ENCODE peak calls at places on chromosome 15, in four cellular contexts. M is H9, R is IMR-90, Y is H1. E is an unnamed sample.

GRCh38 chr15:82108489-82109078 is 62.8 kb upstream of the MEX3B start:
- DNase-seq in Y (peak), R (peak), M (peak), E (peak)

GRCh38 chr15:33093234-33093633 is 101.3 kb downstream of the FMN1 start:
- DNase-seq in R (no peak), Y (no peak), M (no peak), E (no peak)

GRCh38 chr15:58462973-58463663 is 31.3 kb downstream of the LIPC start:
- DNase-seq in Y (no peak), M (no peak), R (no peak), E (no peak)

GRCh38 chr15:50353999-50354837 is 780 bp downstream of the GABPB1 start:
- DNase-seq in R (peak), Y (no peak), M (peak), E (peak)

GRCh38 chr15:59237119-59237853 is 30.6 kb downstream of the LDHAL6B start:
- DNase-seq in Y (no peak), R (no peak), M (no peak), E (no peak)

GRCh38 chr15:53787349-53787748 is 27.9 kb upstream of the WDR72 start:
- DNase-seq in Y (no peak), R (no peak), M (no peak), E (no peak)

GRCh38 chr15:38169982-38170381 is 82.7 kb upstream of the SPRED1 start:
- DNase-seq in M (no peak), R (peak), Y (no peak), E (no peak)

GRCh38 chr15:81859737-81860516 is 185.9 kb downstream of the MEX3B start:
- DNase-seq in R (no peak), Y (no peak), M (no peak), E (no peak)

GRCh38 chr15:90209591-90209990 is 8.5 kb downstream of the SEMA4B start:
- DNase-seq in Y (no peak), M (no peak), R (no peak), E (no peak)

GRCh38 chr15:100284701-100285100 is 57.1 kb downstream of the ADAMTS17 start:
- DNase-seq in Y (no peak), R (no peak), M (no peak), E (no peak)

GRCh38 chr15:93895976-93896770 is 335.2 kb upstream of the MCTP2 start:
- DNase-seq in M (no peak), Y (no peak), R (no peak), E (no peak)

GRCh38 chr15:98844261-98844660 is 163.3 kb downstream of the PGPEP1L start:
- DNase-seq in R (no peak), M (no peak), Y (no peak), E (no peak)

GRCh38 chr15:93239591-93239990 is 150.6 kb upstream of the RGMA start:
- DNase-seq in Y (no peak), M (no peak), R (no peak), E (no peak)

GRCh38 chr15:56608140-56608778 is 125.0 kb downstream of the ZNF280D start:
- DNase-seq in R (peak), M (no peak), Y (no peak), E (no peak)
- H4K5ac ChIP-seq in R (no peak), M (no peak), Y (no peak), E (no peak)

DNA sequence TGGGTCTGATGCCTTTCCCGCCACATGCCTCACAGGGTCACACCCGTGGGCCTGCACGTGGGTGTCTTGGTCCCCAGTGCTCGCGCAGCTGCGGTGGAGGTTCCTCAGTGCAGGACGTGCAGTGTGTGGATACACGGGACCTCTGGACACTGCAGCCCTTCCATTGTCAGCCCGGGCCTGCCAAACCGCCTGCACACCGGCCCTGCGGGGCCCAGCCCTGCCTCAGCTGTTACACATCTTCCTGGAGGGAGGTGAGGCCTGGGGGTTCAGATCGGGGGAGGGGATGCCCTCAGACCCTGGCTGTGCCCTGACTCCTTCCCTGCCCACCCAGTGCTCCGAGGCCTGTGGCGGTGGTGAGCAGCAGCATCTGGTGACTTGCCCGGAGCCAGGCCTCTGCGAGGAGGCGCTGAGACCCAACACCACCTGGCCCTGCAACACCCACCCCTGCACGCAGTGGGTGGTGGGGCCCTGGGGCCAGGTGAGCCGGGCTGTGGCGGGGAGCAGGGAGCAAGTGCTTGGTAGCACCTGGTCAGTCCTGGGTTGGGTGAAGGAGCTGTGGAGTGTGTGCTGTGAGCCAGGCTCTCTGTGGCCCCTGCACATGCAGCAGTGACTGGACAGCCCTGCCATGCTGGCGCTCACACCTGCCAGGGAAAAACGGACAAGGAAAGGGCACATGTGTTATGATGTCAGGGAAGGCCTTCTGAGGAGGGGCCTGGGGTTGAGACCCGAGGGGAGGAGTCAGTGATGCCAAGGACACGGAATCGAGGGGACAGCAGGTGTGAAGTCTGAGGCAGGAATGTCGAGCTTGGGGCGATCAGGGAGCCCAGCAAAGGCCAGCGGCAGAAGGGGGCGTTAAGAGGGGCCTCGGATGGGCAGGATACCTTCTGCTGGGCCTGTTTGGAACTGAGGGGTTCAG is 88.9 kb downstream of the TBC1D2B start:
- DNase-seq in Y (no peak), R (no peak), M (no peak), E (no peak)
- H2AK5ac ChIP-seq in Y (no peak), R (no peak), M (no peak), E (no peak)

GRCh38 chr15:39657714-39658113 is 76.8 kb downstream of the THBS1 start:
- DNase-seq in M (no peak), Y (no peak), R (peak), E (no peak)

GRCh38 chr15:39661776-39662175 is 80.9 kb downstream of the THBS1 start:
- DNase-seq in M (no peak), R (peak), Y (no peak), E (no peak)

GRCh38 chr15:39658740-39659139 is 77.9 kb downstream of the THBS1 start:
- DNase-seq in Y (no peak), R (no peak), M (no peak), E (no peak)

GRCh38 chr15:39654308-39654707 is 73.4 kb downstream of the THBS1 start:
- DNase-seq in Y (no peak), M (no peak), R (no peak), E (no peak)

GRCh38 chr15:39657181-39657580 is 76.3 kb downstream of the THBS1 start:
- DNase-seq in R (no peak), M (no peak), Y (no peak), E (no peak)
- H4K5ac ChIP-seq in R (peak), M (no peak), Y (no peak), E (no peak)

DNA sequence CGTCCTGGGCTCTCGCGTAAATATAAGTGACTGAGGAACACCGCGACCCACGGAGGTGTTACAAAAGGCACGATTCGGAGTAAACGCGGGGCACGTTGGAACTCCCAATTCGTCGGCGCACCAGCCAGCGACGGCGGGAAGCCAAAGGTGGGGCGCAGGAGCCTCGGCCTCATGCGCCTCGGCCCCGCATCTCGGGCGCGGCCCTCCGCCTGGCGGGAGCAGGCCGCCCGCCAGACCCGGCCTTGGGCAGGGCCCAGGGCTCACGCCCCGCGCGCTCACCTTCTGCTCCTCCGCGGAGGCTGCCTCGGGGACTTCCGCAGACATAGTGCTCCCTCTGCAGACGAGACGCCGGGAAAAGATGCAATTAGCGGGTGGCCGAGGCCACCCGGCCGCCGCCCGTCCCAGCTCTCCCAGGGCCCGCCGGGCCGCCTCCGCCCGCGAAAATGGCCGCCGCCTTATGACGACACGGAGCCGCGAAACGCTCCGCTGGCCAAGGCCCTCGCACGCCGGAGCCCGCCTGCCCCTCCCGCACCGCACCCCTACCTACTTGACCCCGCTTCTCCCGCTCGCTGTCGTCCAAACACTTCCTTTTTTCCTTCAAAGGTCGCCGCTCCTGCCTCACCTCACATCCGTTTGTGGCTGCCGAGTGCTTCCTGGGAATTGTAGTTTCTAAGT is at the start of gene ARPP19:
- DNase-seq in Y (peak), R (peak), M (peak), E (peak)
- H2AK5ac ChIP-seq in Y (peak), R (peak), M (peak), E (peak)

GRCh38 chr15:74050835-74051234 is 31.5 kb downstream of the GOLGA6A start:
- DNase-seq in Y (no peak), R (no peak), M (no peak), E (no peak)

GRCh38 chr15:74055804-74056203 is 26.5 kb downstream of the GOLGA6A start:
- DNase-seq in M (no peak), R (no peak), Y (no peak), E (no peak)

GRCh38 chr15:74050127-74050526 is 32.2 kb downstream of the GOLGA6A start:
- DNase-seq in R (no peak), Y (no peak), M (no peak), E (no peak)

GRCh38 chr15:74053941-74054529 is 28.3 kb downstream of the GOLGA6A start:
- DNase-seq in Y (peak), M (peak), R (peak), E (peak)

DNA sequence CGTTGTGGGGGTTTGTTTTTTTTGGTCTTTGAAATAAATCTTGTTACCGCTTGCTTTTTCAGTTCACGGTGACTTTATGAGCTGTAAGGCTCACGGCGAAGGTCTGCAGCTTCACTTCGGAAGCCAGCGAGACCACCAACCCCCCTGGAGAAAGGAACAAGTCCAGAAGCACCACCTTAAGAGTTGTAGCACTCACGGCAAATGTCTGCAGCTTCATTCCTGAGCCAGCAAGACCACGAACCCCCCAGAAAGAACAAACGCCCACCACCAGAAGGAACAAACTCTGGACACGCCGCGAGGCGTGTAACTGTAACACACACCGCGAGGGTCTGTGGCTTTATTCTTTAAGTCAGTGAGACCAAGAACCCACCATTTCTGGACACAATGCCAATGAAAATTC is 28.9 kb downstream of the GOLGA6A start:
- DNase-seq in Y (no peak), R (no peak), M (no peak), E (no peak)
- H4K5ac ChIP-seq in Y (no peak), R (peak), M (no peak), E (no peak)

GRCh38 chr15:70508561-70509281 is 254.6 kb downstream of the UACA start:
- DNase-seq in Y (no peak), R (peak), M (no peak), E (peak)

GRCh38 chr15:70510433-70510832 is 252.9 kb downstream of the UACA start:
- DNase-seq in Y (no peak), M (no peak), R (no peak), E (no peak)

GRCh38 chr15:70512772-70513362 is 250.5 kb downstream of the UACA start:
- DNase-seq in Y (peak), M (peak), R (peak), E (peak)

GRCh38 chr15:70507772-70508351 is 255.5 kb downstream of the UACA start:
- DNase-seq in Y (no peak), M (no peak), R (peak), E (no peak)

GRCh38 chr15:70509282-70510272 is 253.8 kb downstream of the UACA start:
- DNase-seq in R (no peak), Y (no peak), M (no peak), E (no peak)
- H2AK5ac ChIP-seq in R (peak), Y (no peak), M (no peak), E (no peak)

DNA sequence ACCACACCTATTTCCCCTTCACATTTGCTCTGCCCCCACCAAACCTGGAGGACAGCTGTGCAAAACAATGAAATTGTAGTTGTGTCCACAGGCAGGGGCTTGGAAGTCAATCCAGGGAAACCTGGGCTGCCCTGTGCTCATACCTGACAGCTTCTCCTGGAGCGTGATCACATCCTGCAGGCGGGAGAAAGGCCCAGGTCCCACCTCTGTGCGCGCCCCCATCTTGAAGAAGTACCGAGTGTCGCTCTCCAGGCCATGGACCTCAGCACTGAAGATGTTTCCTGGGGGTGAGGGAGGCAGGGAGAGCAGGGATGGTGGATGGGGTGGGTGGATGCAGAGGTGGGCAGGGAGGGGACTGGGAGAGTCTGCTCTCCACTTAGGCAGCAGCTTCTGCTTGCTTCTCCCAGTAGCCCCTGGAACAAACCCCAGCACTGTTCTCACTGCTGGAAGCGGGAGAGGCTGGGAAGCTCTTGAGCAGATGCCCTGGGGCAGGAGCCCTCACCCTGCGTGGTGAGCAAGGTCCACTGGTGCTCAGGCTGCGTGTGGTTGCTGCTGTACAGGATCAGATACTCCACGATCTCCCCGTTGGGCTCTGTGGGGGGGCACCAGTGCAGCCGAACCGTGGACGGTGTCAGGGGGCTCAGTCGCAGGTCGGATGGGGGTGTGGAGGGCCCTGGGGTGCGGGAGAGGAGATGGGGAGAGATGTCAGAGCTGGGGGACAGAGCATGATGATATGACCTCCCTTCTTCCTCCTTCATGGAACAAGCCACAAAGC is 10.7 kb upstream of the IGDCC3 start:
- DNase-seq in M (no peak), R (no peak), Y (no peak), E (no peak)
- H4K5ac ChIP-seq in M (no peak), R (no peak), Y (no peak), E (no peak)

GRCh38 chr15:62343397-62343796 is 178.3 kb upstream of the C2CD4B start:
- DNase-seq in R (no peak), Y (no peak), M (no peak), E (no peak)

GRCh38 chr15:62344806-62345539 is 179.9 kb upstream of the C2CD4B start:
- DNase-seq in M (peak), Y (peak), R (peak), E (peak)

GRCh38 chr15:62346168-62346567 is 181.1 kb upstream of the C2CD4B start:
- DNase-seq in M (no peak), Y (no peak), R (no peak), E (no peak)

GRCh38 chr15:62338497-62338896 is 173.4 kb upstream of the C2CD4B start:
- DNase-seq in M (no peak), Y (no peak), R (no peak), E (no peak)

GRCh38 chr15:62342959-62343358 is 177.9 kb upstream of the C2CD4B start:
- DNase-seq in Y (no peak), M (no peak), R (no peak), E (no peak)
- H2AK5ac ChIP-seq in Y (no peak), M (no peak), R (no peak), E (no peak)